ENCODE peak calls at places on chromosomes 11 and 22, in nine cellular contexts. One of them, this sample, is unnamed.

GRCh38 chr11:118401880-118402590 is 629 bp downstream of the ATP5MG start:
- DNase-seq in stimulated activated naive CD4-positive, alpha-beta T cell: no peak
- DNase-seq in caudate nucleus: no peak
- DNase-seq in heart left ventricle: no peak
- DNase-seq in H1: no peak
- DNase-seq in foreskin fibroblast: peak; percentile 73
- DNase-seq in NCI-H1105 treated with DMSO at 0.1 percent for 48 hours: no peak
- DNase-seq in cardiac fibroblast: peak; percentile 86
- DNase-seq in stimulated activated CD4-positive, alpha-beta T cell treated with anti-CD3 and anti-CD28 coated beads, Interleukin-1b, Interleukin-23, amount 100 ng/mL, for 4 hours: no peak
- DNase-seq in this sample: no peak

GRCh38 chr22:40147388-40148176 is 30.1 kb upstream of the TNRC6B start:
- DNase-seq in H1: no peak
- DNase-seq in cardiac fibroblast: no peak
- DNase-seq in stimulated activated naive CD4-positive, alpha-beta T cell: no peak
- DNase-seq in heart left ventricle: no peak
- DNase-seq in stimulated activated CD4-positive, alpha-beta T cell treated with anti-CD3 and anti-CD28 coated beads, Interleukin-1b, Interleukin-23, amount 100 ng/mL, for 4 hours: no peak
- DNase-seq in NCI-H1105 treated with DMSO at 0.1 percent for 48 hours: no peak
- DNase-seq in foreskin fibroblast: no peak
- DNase-seq in caudate nucleus: no peak
- DNase-seq in this sample: no peak

GRCh38 chr22:42697542-42698013 is 23.1 kb downstream of the A4GALT start:
- DNase-seq in stimulated activated naive CD4-positive, alpha-beta T cell: no peak
- DNase-seq in cardiac fibroblast: peak; percentile 96
- DNase-seq in stimulated activated CD4-positive, alpha-beta T cell treated with anti-CD3 and anti-CD28 coated beads, Interleukin-1b, Interleukin-23, amount 100 ng/mL, for 4 hours: no peak
- DNase-seq in H1: no peak
- DNase-seq in NCI-H1105 treated with DMSO at 0.1 percent for 48 hours: no peak
- DNase-seq in heart left ventricle: peak; percentile 95
- DNase-seq in caudate nucleus: no peak
- DNase-seq in foreskin fibroblast: peak; percentile 75
- DNase-seq in this sample: no peak

GRCh38 chr22:19429950-19430889 is 1.3 kb downstream of the HIRA start:
- DNase-seq in NCI-H1105 treated with DMSO at 0.1 percent for 48 hours: no peak
- DNase-seq in foreskin fibroblast: peak; percentile 78
- DNase-seq in cardiac fibroblast: peak; percentile 76
- DNase-seq in H1: no peak
- DNase-seq in heart left ventricle: no peak
- DNase-seq in stimulated activated CD4-positive, alpha-beta T cell treated with anti-CD3 and anti-CD28 coated beads, Interleukin-1b, Interleukin-23, amount 100 ng/mL, for 4 hours: no peak
- DNase-seq in caudate nucleus: no peak
- DNase-seq in stimulated activated naive CD4-positive, alpha-beta T cell: peak; percentile 23
- DNase-seq in this sample: no peak

GRCh38 chr11:69213315-69213714 is 57.6 kb downstream of the SMIM38 start:
- DNase-seq in heart left ventricle: no peak
- DNase-seq in H1: no peak
- DNase-seq in cardiac fibroblast: no peak
- DNase-seq in NCI-H1105 treated with DMSO at 0.1 percent for 48 hours: no peak
- DNase-seq in stimulated activated CD4-positive, alpha-beta T cell treated with anti-CD3 and anti-CD28 coated beads, Interleukin-1b, Interleukin-23, amount 100 ng/mL, for 4 hours: peak; percentile 27
- DNase-seq in stimulated activated naive CD4-positive, alpha-beta T cell: no peak
- DNase-seq in foreskin fibroblast: no peak
- DNase-seq in caudate nucleus: no peak
- DNase-seq in this sample: no peak

GRCh38 chr11:42410251-42410956 is 901.4 kb upstream of the API5 start:
- DNase-seq in NCI-H1105 treated with DMSO at 0.1 percent for 48 hours: no peak
- DNase-seq in caudate nucleus: no peak
- DNase-seq in stimulated activated CD4-positive, alpha-beta T cell treated with anti-CD3 and anti-CD28 coated beads, Interleukin-1b, Interleukin-23, amount 100 ng/mL, for 4 hours: no peak
- DNase-seq in cardiac fibroblast: no peak
- DNase-seq in stimulated activated naive CD4-positive, alpha-beta T cell: no peak
- DNase-seq in foreskin fibroblast: no peak
- DNase-seq in heart left ventricle: no peak
- DNase-seq in H1: no peak
- DNase-seq in this sample: no peak

GRCh38 chr22:25420471-25420924 is 144.0 kb upstream of the GRK3 start:
- DNase-seq in NCI-H1105 treated with DMSO at 0.1 percent for 48 hours: no peak
- DNase-seq in heart left ventricle: no peak
- DNase-seq in caudate nucleus: no peak
- DNase-seq in cardiac fibroblast: no peak
- DNase-seq in foreskin fibroblast: no peak
- DNase-seq in stimulated activated CD4-positive, alpha-beta T cell treated with anti-CD3 and anti-CD28 coated beads, Interleukin-1b, Interleukin-23, amount 100 ng/mL, for 4 hours: no peak
- DNase-seq in H1: no peak
- DNase-seq in stimulated activated naive CD4-positive, alpha-beta T cell: no peak
- DNase-seq in this sample: no peak

GRCh38 chr11:15097411-15097810 is 17.3 kb upstream of the INSC start:
- DNase-seq in cardiac fibroblast: no peak
- DNase-seq in heart left ventricle: no peak
- DNase-seq in stimulated activated naive CD4-positive, alpha-beta T cell: no peak
- DNase-seq in NCI-H1105 treated with DMSO at 0.1 percent for 48 hours: no peak
- DNase-seq in stimulated activated CD4-positive, alpha-beta T cell treated with anti-CD3 and anti-CD28 coated beads, Interleukin-1b, Interleukin-23, amount 100 ng/mL, for 4 hours: no peak
- DNase-seq in foreskin fibroblast: no peak
- DNase-seq in H1: no peak
- DNase-seq in caudate nucleus: no peak
- DNase-seq in this sample: no peak

GRCh38 chr11:27926981-27927481 is 180.9 kb downstream of the KIF18A start:
- DNase-seq in stimulated activated CD4-positive, alpha-beta T cell treated with anti-CD3 and anti-CD28 coated beads, Interleukin-1b, Interleukin-23, amount 100 ng/mL, for 4 hours: no peak
- DNase-seq in foreskin fibroblast: peak; percentile 81
- DNase-seq in NCI-H1105 treated with DMSO at 0.1 percent for 48 hours: no peak
- DNase-seq in H1: no peak
- DNase-seq in heart left ventricle: no peak
- DNase-seq in stimulated activated naive CD4-positive, alpha-beta T cell: no peak
- DNase-seq in caudate nucleus: no peak
- DNase-seq in cardiac fibroblast: peak; percentile 61
- DNase-seq in this sample: no peak

GRCh38 chr11:60589611-60590010 is 74.4 kb downstream of the MS4A13 start:
- DNase-seq in heart left ventricle: no peak
- DNase-seq in caudate nucleus: no peak
- DNase-seq in cardiac fibroblast: no peak
- DNase-seq in NCI-H1105 treated with DMSO at 0.1 percent for 48 hours: no peak
- DNase-seq in stimulated activated CD4-positive, alpha-beta T cell treated with anti-CD3 and anti-CD28 coated beads, Interleukin-1b, Interleukin-23, amount 100 ng/mL, for 4 hours: no peak
- DNase-seq in H1: no peak
- DNase-seq in stimulated activated naive CD4-positive, alpha-beta T cell: no peak
- DNase-seq in foreskin fibroblast: no peak
- DNase-seq in this sample: no peak

GRCh38 chr11:107669893-107670601 is 41.8 kb downstream of the SLN start:
- DNase-seq in heart left ventricle: no peak
- DNase-seq in caudate nucleus: no peak
- DNase-seq in cardiac fibroblast: no peak
- DNase-seq in NCI-H1105 treated with DMSO at 0.1 percent for 48 hours: no peak
- DNase-seq in H1: no peak
- DNase-seq in foreskin fibroblast: no peak
- DNase-seq in stimulated activated CD4-positive, alpha-beta T cell treated with anti-CD3 and anti-CD28 coated beads, Interleukin-1b, Interleukin-23, amount 100 ng/mL, for 4 hours: no peak
- DNase-seq in stimulated activated naive CD4-positive, alpha-beta T cell: no peak
- DNase-seq in this sample: no peak

GRCh38 chr11:68370211-68371111 is 58.1 kb downstream of the LRP5 start:
- DNase-seq in heart left ventricle: peak; percentile 69
- DNase-seq in stimulated activated CD4-positive, alpha-beta T cell treated with anti-CD3 and anti-CD28 coated beads, Interleukin-1b, Interleukin-23, amount 100 ng/mL, for 4 hours: no peak
- DNase-seq in H1: no peak
- DNase-seq in NCI-H1105 treated with DMSO at 0.1 percent for 48 hours: no peak
- DNase-seq in foreskin fibroblast: peak; percentile 39
- DNase-seq in caudate nucleus: no peak
- DNase-seq in cardiac fibroblast: peak; percentile 29
- DNase-seq in stimulated activated naive CD4-positive, alpha-beta T cell: no peak
- DNase-seq in this sample: no peak

GRCh38 chr11:20632169-20632532 is 32.7 kb downstream of the SLC6A5 start:
- DNase-seq in caudate nucleus: no peak
- DNase-seq in H1: no peak
- DNase-seq in stimulated activated CD4-positive, alpha-beta T cell treated with anti-CD3 and anti-CD28 coated beads, Interleukin-1b, Interleukin-23, amount 100 ng/mL, for 4 hours: no peak
- DNase-seq in NCI-H1105 treated with DMSO at 0.1 percent for 48 hours: no peak
- DNase-seq in stimulated activated naive CD4-positive, alpha-beta T cell: no peak
- DNase-seq in cardiac fibroblast: no peak
- DNase-seq in heart left ventricle: no peak
- DNase-seq in foreskin fibroblast: no peak
- DNase-seq in this sample: no peak

GRCh38 chr11:9203715-9204311 is 61.3 kb downstream of the DENND5A start:
- DNase-seq in foreskin fibroblast: no peak
- DNase-seq in stimulated activated CD4-positive, alpha-beta T cell treated with anti-CD3 and anti-CD28 coated beads, Interleukin-1b, Interleukin-23, amount 100 ng/mL, for 4 hours: no peak
- DNase-seq in heart left ventricle: peak; percentile 33
- DNase-seq in NCI-H1105 treated with DMSO at 0.1 percent for 48 hours: no peak
- DNase-seq in H1: no peak
- DNase-seq in stimulated activated naive CD4-positive, alpha-beta T cell: no peak
- DNase-seq in caudate nucleus: peak; percentile 34
- DNase-seq in cardiac fibroblast: no peak
- DNase-seq in this sample: no peak

GRCh38 chr11:111362887-111363411 is 16.1 kb downstream of the POU2AF1 start:
- DNase-seq in NCI-H1105 treated with DMSO at 0.1 percent for 48 hours: no peak
- DNase-seq in heart left ventricle: no peak
- DNase-seq in H1: no peak
- DNase-seq in caudate nucleus: no peak
- DNase-seq in stimulated activated CD4-positive, alpha-beta T cell treated with anti-CD3 and anti-CD28 coated beads, Interleukin-1b, Interleukin-23, amount 100 ng/mL, for 4 hours: no peak
- DNase-seq in cardiac fibroblast: no peak
- DNase-seq in stimulated activated naive CD4-positive, alpha-beta T cell: no peak
- DNase-seq in foreskin fibroblast: no peak
- DNase-seq in this sample: no peak

GRCh38 chr22:20145206-20145831 is 5.5 kb downstream of the CCDC188 start:
- DNase-seq in stimulated activated naive CD4-positive, alpha-beta T cell: no peak
- DNase-seq in caudate nucleus: no peak
- DNase-seq in stimulated activated CD4-positive, alpha-beta T cell treated with anti-CD3 and anti-CD28 coated beads, Interleukin-1b, Interleukin-23, amount 100 ng/mL, for 4 hours: no peak
- DNase-seq in cardiac fibroblast: no peak
- DNase-seq in NCI-H1105 treated with DMSO at 0.1 percent for 48 hours: no peak
- DNase-seq in foreskin fibroblast: no peak
- DNase-seq in heart left ventricle: no peak
- DNase-seq in H1: no peak
- DNase-seq in this sample: no peak

GRCh38 chr22:46092646-46093410 is 57.5 kb upstream of the PPARA start:
- DNase-seq in heart left ventricle: peak; percentile 23
- DNase-seq in H1: no peak
- DNase-seq in caudate nucleus: no peak
- DNase-seq in stimulated activated CD4-positive, alpha-beta T cell treated with anti-CD3 and anti-CD28 coated beads, Interleukin-1b, Interleukin-23, amount 100 ng/mL, for 4 hours: no peak
- DNase-seq in foreskin fibroblast: no peak
- DNase-seq in stimulated activated naive CD4-positive, alpha-beta T cell: no peak
- DNase-seq in cardiac fibroblast: no peak
- DNase-seq in NCI-H1105 treated with DMSO at 0.1 percent for 48 hours: no peak
- DNase-seq in this sample: no peak

GRCh38 chr11:84106560-84106959 is 820.4 kb upstream of the CCDC90B start:
- DNase-seq in cardiac fibroblast: no peak
- DNase-seq in caudate nucleus: no peak
- DNase-seq in foreskin fibroblast: no peak
- DNase-seq in stimulated activated CD4-positive, alpha-beta T cell treated with anti-CD3 and anti-CD28 coated beads, Interleukin-1b, Interleukin-23, amount 100 ng/mL, for 4 hours: no peak
- DNase-seq in stimulated activated naive CD4-positive, alpha-beta T cell: no peak
- DNase-seq in NCI-H1105 treated with DMSO at 0.1 percent for 48 hours: no peak
- DNase-seq in heart left ventricle: no peak
- DNase-seq in H1: no peak
- DNase-seq in this sample: no peak

GRCh38 chr11:13745165-13745564 is 76.7 kb downstream of the FAR1 start:
- DNase-seq in stimulated activated naive CD4-positive, alpha-beta T cell: no peak
- DNase-seq in caudate nucleus: no peak
- DNase-seq in NCI-H1105 treated with DMSO at 0.1 percent for 48 hours: no peak
- DNase-seq in foreskin fibroblast: no peak
- DNase-seq in heart left ventricle: no peak
- DNase-seq in stimulated activated CD4-positive, alpha-beta T cell treated with anti-CD3 and anti-CD28 coated beads, Interleukin-1b, Interleukin-23, amount 100 ng/mL, for 4 hours: no peak
- DNase-seq in cardiac fibroblast: peak; percentile 29
- DNase-seq in H1: no peak
- DNase-seq in this sample: no peak

GRCh38 chr11:70142171-70142875 is 60.8 kb upstream of the FADD start:
- DNase-seq in stimulated activated CD4-positive, alpha-beta T cell treated with anti-CD3 and anti-CD28 coated beads, Interleukin-1b, Interleukin-23, amount 100 ng/mL, for 4 hours: no peak
- DNase-seq in H1: no peak
- DNase-seq in stimulated activated naive CD4-positive, alpha-beta T cell: no peak
- DNase-seq in NCI-H1105 treated with DMSO at 0.1 percent for 48 hours: no peak
- DNase-seq in heart left ventricle: no peak
- DNase-seq in caudate nucleus: no peak
- DNase-seq in foreskin fibroblast: no peak
- DNase-seq in cardiac fibroblast: no peak
- DNase-seq in this sample: no peak

GRCh38 chr11:46564459-46564858 is 29.4 kb downstream of the AMBRA1 start:
- DNase-seq in stimulated activated CD4-positive, alpha-beta T cell treated with anti-CD3 and anti-CD28 coated beads, Interleukin-1b, Interleukin-23, amount 100 ng/mL, for 4 hours: no peak
- DNase-seq in stimulated activated naive CD4-positive, alpha-beta T cell: no peak
- DNase-seq in caudate nucleus: no peak
- DNase-seq in foreskin fibroblast: peak; percentile 67
- DNase-seq in NCI-H1105 treated with DMSO at 0.1 percent for 48 hours: no peak
- DNase-seq in heart left ventricle: no peak
- DNase-seq in cardiac fibroblast: no peak
- DNase-seq in H1: no peak
- DNase-seq in this sample: no peak

GRCh38 chr11:34655335-34656008 is 34.6 kb downstream of the EHF start:
- DNase-seq in stimulated activated naive CD4-positive, alpha-beta T cell: no peak
- DNase-seq in NCI-H1105 treated with DMSO at 0.1 percent for 48 hours: no peak
- DNase-seq in caudate nucleus: no peak
- DNase-seq in heart left ventricle: no peak
- DNase-seq in H1: no peak
- DNase-seq in cardiac fibroblast: peak; percentile 70
- DNase-seq in stimulated activated CD4-positive, alpha-beta T cell treated with anti-CD3 and anti-CD28 coated beads, Interleukin-1b, Interleukin-23, amount 100 ng/mL, for 4 hours: no peak
- DNase-seq in foreskin fibroblast: peak; percentile 92
- DNase-seq in this sample: no peak

This sample was measured in DMS 273 treated with DMSO at 0.1 percent for 48 hours.